ENCODE peak calls at places on chromosomes 16 and 17, in four cellular contexts. J is tibial nerve, K is HCT116, Z is Peyer's patch. R is an unnamed sample.

GRCh38 chr17:73814070-73814469 is 169.8 kb upstream of the SDK2 start:
- DNase-seq in Z (no peak), K (no peak), J (no peak), R (no peak)

GRCh38 chr16:1688807-1689560 is 10.9 kb downstream of the JPT2 start:
- DNase-seq in Z (no peak), J (no peak), K (peak), R (no peak)

GRCh38 chr17:81034168-81034777 is 678 bp upstream of the BAIAP2 start:
- DNase-seq in Z (no peak), K (no peak), J (no peak), R (no peak)

GRCh38 chr16:56257260-56257659 is 66.0 kb downstream of the GNAO1 start:
- DNase-seq in J (peak), K (no peak), Z (peak), R (no peak)

GRCh38 chr17:10772425-10773380 is 31.2 kb downstream of the TMEM238L start:
- DNase-seq in Z (peak), J (no peak), K (peak), R (no peak)

GRCh38 chr17:1294157-1294717 is 14.8 kb downstream of the TRARG1 start:
- DNase-seq in K (no peak), Z (peak), J (no peak), R (no peak)

GRCh38 chr17:14006249-14006942 is 62.9 kb upstream of the COX10 start:
- DNase-seq in J (no peak), K (no peak), Z (no peak), R (no peak)

GRCh38 chr16:66426112-66427035 is 721 bp upstream of the BEAN1 start:
- DNase-seq in Z (peak), K (no peak), J (no peak), R (no peak)

GRCh38 chr16:1442697-1443096 is 1.7 kb downstream of the CCDC154 start:
- DNase-seq in Z (no peak), K (no peak), J (no peak), R (no peak)

GRCh38 chr17:44599298-44600175 is 42.3 kb downstream of the FZD2 start:
- DNase-seq in K (no peak), J (peak), Z (peak), R (no peak)

GRCh38 chr16:1929105-1929504 is 10.9 kb upstream of the HS3ST6 start:
- DNase-seq in Z (no peak), J (no peak), K (no peak), R (no peak)

GRCh38 chr17:49110504-49110903 is 22.1 kb upstream of the B4GALNT2 start:
- DNase-seq in K (no peak), Z (no peak), J (no peak), R (no peak)

GRCh38 chr17:78399028-78399692 is 20.7 kb downstream of the PGS1 start:
- DNase-seq in K (no peak), J (no peak), Z (no peak), R (no peak)

GRCh38 chr16:4852221-4852872 is 5.1 kb downstream of the UBN1 start:
- DNase-seq in K (no peak), J (no peak), Z (peak), R (no peak)

GRCh38 chr17:38663125-38663751 is 11.5 kb downstream of the EPOP start:
- DNase-seq in Z (peak), K (peak), J (no peak), R (no peak)

GRCh38 chr17:18361837-18362380 is 1.4 kb downstream of the SHMT1 start:
- DNase-seq in Z (no peak), J (no peak), K (no peak), R (no peak)

GRCh38 chr17:34762078-34762477 is 182.7 kb downstream of the TMEM132E start:
- DNase-seq in J (no peak), Z (no peak), K (no peak), R (no peak)

GRCh38 chr16:51025588-51026290 is 125.3 kb downstream of the SALL1 start:
- DNase-seq in J (no peak), Z (no peak), K (no peak), R (no peak)

GRCh38 chr17:42819939-42820535 is 4.0 kb downstream of the BECN1 start:
- DNase-seq in J (no peak), K (peak), Z (peak), R (peak)

GRCh38 chr16:11325404-11326083 is 19.7 kb upstream of the RMI2 start:
- DNase-seq in K (no peak), Z (no peak), J (no peak), R (no peak)

GRCh38 chr16:29662729-29663019 is 373 bp upstream of the SPN start:
- DNase-seq in Z (peak), K (no peak), J (no peak), R (no peak)

GRCh38 chr16:77937473-77938195 is 84.7 kb upstream of the CLEC3A start:
- DNase-seq in Z (no peak), J (peak), K (no peak), R (no peak)

GRCh38 chr17:52824542-52824941 is 666.0 kb upstream of the CA10 start:
- DNase-seq in K (no peak), J (no peak), Z (peak), R (no peak)

GRCh38 chr17:61158372-61158771 is 241.3 kb upstream of the TBX2 start:
- DNase-seq in Z (no peak), K (no peak), J (no peak), R (no peak)

GRCh38 chr17:55540414-55541091 is 29.3 kb upstream of the SMIM36 start:
- DNase-seq in Z (no peak), K (no peak), J (no peak), R (no peak)

GRCh38 chr16:89582614-89583196 is 7.1 kb downstream of the CPNE7 start:
- DNase-seq in K (no peak), J (no peak), Z (no peak), R (no peak)

GRCh38 chr16:83958137-83958810 is 5.2 kb downstream of the OSGIN1 start:
- DNase-seq in J (no peak), Z (no peak), K (no peak), R (no peak)
- H3K4me3 ChIP-seq in J (no peak), Z (no peak), K (no peak), R (no peak)

DNA sequence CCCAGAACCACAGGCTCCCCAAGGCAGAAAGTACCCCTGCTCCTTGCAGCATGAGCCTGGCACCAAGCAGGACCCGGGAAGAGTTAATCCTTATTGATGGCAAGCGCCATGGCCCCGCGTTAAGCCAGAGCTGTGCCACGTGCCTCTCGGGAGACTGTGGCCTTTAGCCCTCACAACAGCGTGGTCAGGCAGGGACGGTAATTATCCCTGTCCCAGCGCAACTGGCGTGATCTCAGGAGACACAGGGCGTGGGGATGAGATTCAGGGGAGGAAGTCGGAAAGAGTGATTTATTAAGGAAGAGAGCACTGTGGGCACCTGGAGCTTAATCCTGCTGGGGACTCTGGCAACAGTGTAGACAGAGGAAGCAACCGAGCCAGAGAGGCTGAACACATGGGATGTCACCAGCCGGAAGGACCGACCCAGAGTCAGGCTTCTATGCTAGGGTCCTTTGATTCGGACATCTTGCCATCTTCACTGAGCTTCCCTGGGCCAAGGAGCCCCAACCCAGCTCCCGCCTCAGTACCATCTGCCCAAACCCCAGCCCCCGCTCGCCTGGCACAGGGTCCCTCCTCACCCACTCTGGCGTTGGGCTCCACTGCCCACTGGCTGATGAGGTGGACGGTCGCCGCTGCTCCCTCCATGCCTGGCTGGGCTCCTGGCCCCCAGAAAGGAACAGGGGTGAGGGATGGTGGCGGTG is 16.9 kb downstream of the OTOP3 start:
- DNase-seq in J (no peak), K (no peak), Z (peak), R (no peak)
- TF ChIP-seq CTCF in J (no peak), K (no peak), Z (no peak), R (no peak)

GRCh38 chr17:79836952-79837887 is 2.0 kb downstream of the CBX4 start:
- DNase-seq in Z (peak), K (peak), J (no peak), R (peak)
- H3K4me3 ChIP-seq in Z (peak), K (peak), J (peak), R (peak)

GRCh38 chr16:74030000-74030399 is 266.6 kb upstream of the PSMD7 start:
- DNase-seq in K (no peak), J (no peak), Z (no peak), R (no peak)

GRCh38 chr16:74031551-74031950 is 265.1 kb upstream of the PSMD7 start:
- DNase-seq in J (no peak), K (no peak), Z (no peak), R (no peak)

GRCh38 chr16:74034862-74035261 is 261.8 kb upstream of the PSMD7 start:
- DNase-seq in K (peak), J (no peak), Z (no peak), R (no peak)

DNA sequence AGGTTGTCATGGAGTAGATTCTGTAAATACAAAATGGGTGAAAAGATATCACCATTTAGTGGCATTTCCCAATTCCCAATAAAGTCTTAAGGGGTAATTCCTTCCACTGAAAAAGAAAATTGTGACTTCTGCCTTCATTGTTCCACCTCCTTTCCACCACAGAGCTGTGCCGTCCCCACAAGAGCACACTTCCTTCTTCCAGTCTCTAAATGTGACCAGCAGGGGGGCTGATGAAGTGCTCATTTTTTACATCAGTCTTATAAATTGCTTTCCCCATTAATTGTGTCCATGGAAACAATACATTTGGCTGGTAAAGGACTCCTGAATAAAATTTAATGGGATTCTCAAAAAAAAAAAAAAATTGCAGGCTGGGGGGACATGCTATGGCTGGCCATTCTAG is 260.8 kb upstream of the PSMD7 start:
- DNase-seq in K (peak), J (no peak), Z (no peak), R (no peak)
- TF ChIP-seq CTCF in K (peak), J (no peak), Z (no peak), R (peak)

DNA sequence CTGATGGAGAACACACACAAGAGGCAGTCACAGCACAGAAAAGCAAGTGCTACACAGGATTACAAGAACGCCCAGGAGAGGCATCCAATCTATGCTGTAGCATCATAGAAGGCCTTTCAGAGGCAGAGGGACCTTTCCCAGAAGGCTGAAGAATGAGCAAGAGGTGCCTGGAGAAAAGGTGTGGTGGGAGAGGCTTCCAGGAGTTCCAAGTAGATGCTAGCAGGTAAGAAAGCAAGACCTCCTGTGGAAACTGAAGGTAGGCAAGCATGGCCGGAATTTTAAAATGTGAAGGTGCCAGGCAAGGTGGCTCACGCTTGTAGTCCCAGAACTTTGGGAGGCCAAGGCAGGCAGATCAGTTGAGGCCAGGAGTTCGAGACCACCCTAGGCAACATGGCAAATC is 2.1 kb downstream of the ARHGAP17 start:
- DNase-seq in J (no peak), K (no peak), Z (peak), R (no peak)
- H3K4me3 ChIP-seq in J (no peak), K (no peak), Z (no peak), R (peak)

DNA sequence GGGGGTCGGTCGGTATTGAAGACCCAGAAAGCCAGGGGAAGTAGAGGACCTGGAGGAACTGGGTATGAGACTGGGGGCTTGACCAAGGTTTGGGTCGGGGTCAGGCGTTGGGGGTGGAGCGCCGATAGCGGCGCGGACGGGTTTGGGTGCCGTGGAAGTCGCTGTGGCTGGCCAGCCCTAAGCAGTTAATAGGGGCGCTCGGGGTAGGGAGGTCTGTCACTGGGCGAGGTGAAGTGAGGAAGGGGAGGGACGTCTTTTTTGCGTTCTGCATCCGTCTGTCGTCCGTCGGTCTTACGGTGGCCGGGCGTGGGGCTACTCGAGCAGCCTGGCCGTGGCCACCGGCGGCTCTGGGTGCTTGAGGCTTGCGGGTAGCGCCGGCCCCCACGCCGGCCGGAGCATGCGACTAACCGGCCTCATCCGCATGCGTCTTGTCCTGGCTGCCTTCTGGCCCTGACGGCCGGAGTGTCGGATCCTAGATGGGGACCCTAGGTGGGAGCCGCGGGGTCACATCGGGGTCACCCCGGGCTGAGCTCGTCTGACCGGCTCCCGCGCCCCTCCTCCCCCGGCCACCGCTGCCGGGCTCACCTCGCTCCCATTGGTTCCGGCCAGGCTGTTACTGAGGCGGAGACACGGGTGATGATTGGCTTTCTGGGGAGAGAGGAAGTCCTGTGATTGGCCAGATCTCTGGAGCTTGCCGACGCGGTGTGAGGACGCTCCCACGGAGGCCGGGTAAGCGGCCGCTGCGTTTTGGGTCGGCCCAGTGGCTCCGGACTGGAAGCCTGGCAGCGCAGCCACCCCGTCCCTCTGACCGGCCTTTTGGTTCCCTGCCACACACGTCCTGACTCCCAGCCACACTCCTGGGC is 10.3 kb upstream of the TMEM88 start:
- DNase-seq in K (peak), J (peak), Z (peak), R (peak)
- TF ChIP-seq CTCF in K (no peak), J (peak), Z (no peak), R (no peak)

GRCh38 chr16:27528294-27528693 is 21.4 kb downstream of the GTF3C1 start:
- DNase-seq in J (no peak), Z (no peak), K (no peak), R (no peak)
- H3K4me3 ChIP-seq in J (no peak), Z (no peak), K (no peak), R (no peak)

DNA sequence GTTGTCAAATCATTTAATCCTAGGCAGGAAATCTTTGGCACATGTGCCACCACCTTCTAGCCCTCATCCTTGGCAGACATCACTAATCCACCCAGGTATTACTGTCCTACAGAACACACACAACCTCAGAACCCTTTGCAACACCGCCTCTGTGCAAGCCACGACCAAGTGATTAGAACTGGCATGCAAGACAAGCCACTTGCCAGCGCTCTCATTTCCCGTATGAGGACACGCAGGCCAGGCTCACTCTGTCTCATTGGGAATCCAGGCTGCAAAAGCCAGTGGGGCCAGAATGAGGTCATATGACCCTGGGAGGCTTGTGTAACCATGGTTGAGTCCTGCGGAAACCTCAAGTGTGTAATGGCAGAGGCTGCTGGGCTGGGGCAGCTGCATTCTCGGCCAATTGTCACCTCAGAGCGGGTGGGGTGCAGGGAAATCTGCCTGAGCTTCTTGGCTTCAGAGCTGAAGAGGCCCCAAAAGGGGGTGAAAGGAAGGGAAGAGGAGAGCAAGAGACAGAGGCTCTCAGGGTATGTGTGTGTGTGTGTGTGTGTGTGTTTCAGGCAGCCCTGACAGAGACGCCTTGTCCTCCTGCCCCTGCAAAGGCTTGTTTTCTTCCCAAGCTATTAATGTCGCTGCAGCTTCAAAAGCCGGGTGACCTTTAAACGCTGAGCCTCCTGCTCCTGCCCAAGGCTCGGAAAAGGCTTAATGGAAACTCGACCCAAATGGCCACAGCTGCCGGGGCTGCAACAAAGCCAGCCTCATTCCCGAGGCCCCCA is 43.2 kb upstream of the MRPS23 start:
- DNase-seq in Z (peak), K (peak), J (peak), R (no peak)
- TF ChIP-seq CTCF in Z (no peak), K (no peak), J (no peak), R (no peak)

GRCh38 chr17:31512796-31513195 is 121.3 kb downstream of the RAB11FIP4 start:
- DNase-seq in Z (no peak), J (no peak), K (no peak), R (no peak)
- H3K4me3 ChIP-seq in Z (no peak), J (no peak), K (no peak), R (no peak)

GRCh38 chr17:7885357-7886226 is 3.0 kb upstream of the CHD3 start:
- DNase-seq in K (no peak), J (peak), Z (peak), R (no peak)

GRCh38 chr17:7888184-7888920 is at the start of gene CHD3:
- DNase-seq in J (no peak), K (no peak), Z (peak), R (no peak)

GRCh38 chr17:7886227-7887037 is 2.2 kb upstream of the CHD3 start:
- DNase-seq in Z (peak), K (no peak), J (peak), R (no peak)

GRCh38 chr17:7887482-7888183 is 956 bp upstream of the CHD3 start:
- DNase-seq in K (peak), J (peak), Z (peak), R (no peak)

GRCh38 chr17:7887038-7887481 is 1.5 kb upstream of the CHD3 start:
- DNase-seq in K (no peak), J (no peak), Z (no peak), R (no peak)
- TF ChIP-seq CTCF in K (no peak), J (no peak), Z (no peak), R (no peak)